ENCODE peak calls at places on chromosomes 1 and 21, in ten cellular contexts. A is stimulated activated CD8-positive, alpha-beta memory T cell treated with anti-CD3 and anti-CD28 coated beads, Interleukin-15, amount 100 ng/mL, for 24 hours; E is pons; N is T-helper 17 cell; I is ELR; U is right lobe of liver; G is left kidney; J is activated T-cell treated with anti-CD3 and anti-CD28 coated beads, Interleukin-2, amount 50 U/mL, for 72 hours; S is hypothalamus; T is NCI-H446 treated with DMSO at 0.1 percent for 48 hours. W is an unnamed sample.
A peak's percentile ranks its signal among the peaks of the same experiment; 100 is the strongest.

GRCh38 chr1:202505356-202505755 is 156.9 kb downstream of the PPP1R12B start:
- DNase-seq in A (no peak), E (no peak), N (no peak), I (peak; percentile 55), U (no peak), G (peak; percentile 34), J (no peak), S (no peak), T (no peak), W (no peak)

GRCh38 chr1:84988588-84988987 is 8.3 kb downstream of the MCOLN2 start:
- DNase-seq in A (no peak), E (no peak), N (no peak), I (no peak), U (no peak), G (no peak), J (peak; percentile 23), S (no peak), T (no peak), W (no peak)

GRCh38 chr1:95265106-95265505 is 31.1 kb downstream of the RWDD3 start:
- DNase-seq in A (no peak), E (no peak), N (no peak), I (no peak), U (no peak), G (no peak), J (no peak), S (no peak), T (no peak), W (no peak)

GRCh38 chr1:58792851-58793250 is 9.0 kb upstream of the JUN start:
- DNase-seq in A (no peak), E (no peak), N (no peak), I (no peak), U (no peak), G (peak; percentile 65), J (no peak), S (no peak), T (no peak), W (no peak)

GRCh38 chr1:151494741-151495281 is 16.4 kb upstream of the CGN start:
- DNase-seq in A (no peak), E (peak; percentile 60), N (no peak), I (peak; percentile 87), U (no peak), G (no peak), J (no peak), S (no peak), T (peak; percentile 83), W (no peak)

GRCh38 chr1:81237531-81238528 is 562.9 kb upstream of the ADGRL2 start:
- DNase-seq in A (no peak), E (no peak), N (no peak), I (no peak), U (no peak), G (peak; percentile 52), J (no peak), S (no peak), T (no peak), W (no peak)

GRCh38 chr1:169102567-169102966 is 3.9 kb upstream of the ATP1B1 start:
- DNase-seq in A (no peak), E (peak; percentile 88), N (no peak), I (peak; percentile 71), U (no peak), G (no peak), J (no peak), S (no peak), T (peak; percentile 64), W (no peak)

GRCh38 chr1:228064296-228064695 is 18.2 kb upstream of the ARF1 start:
- DNase-seq in A (no peak), E (no peak), N (no peak), I (no peak), U (no peak), G (no peak), J (no peak), S (no peak), T (no peak), W (no peak)

GRCh38 chr1:218865591-218865990 is 308.1 kb upstream of the LYPLAL1 start:
- DNase-seq in A (no peak), E (no peak), N (no peak), I (peak; percentile 36), U (no peak), G (no peak), J (no peak), S (no peak), T (no peak), W (no peak)

GRCh38 chr1:151790940-151791651 is 796 bp upstream of the TDRKH start:
- DNase-seq in A (no peak), E (no peak), N (no peak), I (peak; percentile 58), U (peak; percentile 28), G (peak; percentile 49), J (peak; percentile 18), S (no peak), T (no peak), W (no peak)

GRCh38 chr1:109750241-109750882 is 9.5 kb upstream of the GSTM3 start:
- DNase-seq in A (no peak), E (no peak), N (no peak), I (no peak), U (no peak), G (no peak), J (no peak), S (no peak), T (no peak), W (no peak)

GRCh38 chr1:196535727-196536126 is 72.5 kb downstream of the KCNT2 start:
- DNase-seq in A (no peak), E (no peak), N (no peak), I (peak; percentile 66), U (no peak), G (peak; percentile 21), J (no peak), S (no peak), T (no peak), W (no peak)

GRCh38 chr1:165793951-165794350 is 25.3 kb upstream of the TMCO1 start:
- DNase-seq in A (no peak), E (no peak), N (no peak), I (peak; percentile 35), U (no peak), G (no peak), J (no peak), S (no peak), T (no peak), W (no peak)

GRCh38 chr21:46084709-46085108 is 13.2 kb upstream of the COL6A2 start:
- DNase-seq in A (no peak), E (no peak), N (no peak), I (no peak), U (no peak), G (no peak), J (no peak), S (no peak), T (no peak), W (no peak)

GRCh38 chr21:37157938-37158337 is 84.9 kb downstream of the TTC3 start:
- DNase-seq in A (no peak), E (no peak), N (no peak), I (no peak), U (no peak), G (no peak), J (no peak), S (no peak), T (no peak), W (no peak)

GRCh38 chr1:53145942-53146708 is 3.7 kb upstream of the SLC1A7 start:
- DNase-seq in A (no peak), E (no peak), N (no peak), I (peak; percentile 100), U (peak; percentile 71), G (peak; percentile 78), J (no peak), S (no peak), T (peak; percentile 13), W (peak; percentile 94)

GRCh38 chr1:162678439-162678838 is 46.2 kb downstream of the DDR2 start:
- DNase-seq in A (no peak), E (no peak), N (no peak), I (peak; percentile 89), U (no peak), G (no peak), J (no peak), S (no peak), T (no peak), W (no peak)

GRCh38 chr1:95168638-95169411 is 51.7 kb downstream of the TLCD4 start:
- DNase-seq in A (no peak), E (no peak), N (no peak), I (no peak), U (no peak), G (no peak), J (no peak), S (no peak), T (no peak), W (no peak)